ENCODE peak calls at places on chromosomes 6 and 20, in nine cellular contexts. J is A549, Z is H54, M is ovary, H is endothelial cell of umbilical vein, R is HCT116, G is tibial nerve, T is H1, B is adrenal gland. P is an unnamed sample.
A peak's percentile ranks its signal among the peaks of the same experiment; 100 is the strongest.

GRCh38 chr6:57141451-57142177 is 30.5 kb upstream of the BAG2 start:
- DNase-seq in B (no peak), H (no peak), M (no peak), R (no peak), J (no peak), G (no peak), T (no peak), Z (no peak), P (no peak)

GRCh38 chr6:83193747-83194582 is 808 bp downstream of the RWDD2A start:
- DNase-seq in H (peak; percentile 44), M (peak; percentile 68), J (peak; percentile 53), Z (peak; percentile 44), G (no peak), B (peak; percentile 56), T (peak; percentile 46), R (peak; percentile 21), P (peak; percentile 29)

GRCh38 chr6:155517282-155517681 is 61.6 kb upstream of the NOX3 start:
- DNase-seq in M (no peak), J (no peak), G (no peak), T (no peak), Z (no peak), H (no peak), R (no peak), B (no peak), P (no peak)

GRCh38 chr6:124870611-124871201 is 91.5 kb upstream of the RNF217 start:
- DNase-seq in Z (no peak), M (no peak), G (no peak), T (no peak), H (peak; percentile 46), R (peak; percentile 21), J (no peak), B (no peak), P (peak; percentile 45)

GRCh38 chr6:71727632-71728294 is 158.6 kb upstream of the RIMS1 start:
- DNase-seq in Z (no peak), M (no peak), H (no peak), J (no peak), G (no peak), B (no peak), T (no peak), R (no peak), P (no peak)

GRCh38 chr6:3195695-3196497 is 31.6 kb downstream of the TUBB2B start:
- DNase-seq in J (peak; percentile 31), T (no peak), B (no peak), M (no peak), G (no peak), Z (peak; percentile 37), R (peak; percentile 19), H (no peak), P (peak; percentile 32)

GRCh38 chr20:5397418-5397817 is 80.7 kb upstream of the PROKR2 start:
- DNase-seq in M (no peak), T (no peak), J (no peak), H (no peak), R (peak; percentile 68), B (no peak), Z (no peak), G (no peak), P (no peak)

GRCh38 chr6:12605888-12606345 is 110.7 kb upstream of the PHACTR1 start:
- DNase-seq in R (peak; percentile 65), Z (no peak), G (no peak), M (no peak), H (peak; percentile 81), B (peak; percentile 52), J (peak; percentile 23), T (no peak), P (peak; percentile 38)

GRCh38 chr6:151917531-151918329 is 110.2 kb downstream of the ESR1 start:
- DNase-seq in Z (no peak), R (no peak), T (no peak), G (no peak), J (no peak), B (no peak), M (no peak), H (no peak), P (no peak)

GRCh38 chr20:1209447-1210387 is 6.5 kb downstream of the C20orf202 start:
- DNase-seq in R (peak; percentile 21), B (no peak), H (peak; percentile 16), T (no peak), M (no peak), Z (no peak), G (no peak), J (no peak), P (no peak)

GRCh38 chr6:152050451-152051195 is 243.1 kb downstream of the ESR1 start:
- DNase-seq in B (no peak), H (no peak), R (no peak), M (no peak), G (no peak), Z (no peak), T (no peak), J (no peak), P (no peak)

GRCh38 chr20:22438926-22439325 is 145.4 kb downstream of the FOXA2 start:
- DNase-seq in J (no peak), M (no peak), H (no peak), R (peak; percentile 4), Z (no peak), T (no peak), B (no peak), G (no peak), P (no peak)

GRCh38 chr6:69494595-69494994 is 302.2 kb downstream of the LMBRD1 start:
- DNase-seq in T (no peak), Z (no peak), M (no peak), B (no peak), R (no peak), H (no peak), J (no peak), G (no peak), P (no peak)

GRCh38 chr20:58691773-58692578 is 624 bp upstream of the NPEPL1 start:
- DNase-seq in M (peak; percentile 59), T (no peak), B (peak; percentile 43), Z (no peak), H (no peak), R (no peak), J (no peak), G (no peak), P (no peak)

GRCh38 chr20:38291582-38291918 is 12.4 kb upstream of the BPI start:
- DNase-seq in M (no peak), H (no peak), G (no peak), R (no peak), Z (no peak), T (no peak), B (no peak), J (no peak), P (no peak)

GRCh38 chr6:158869604-158870417 is 50.6 kb upstream of the EZR start:
- DNase-seq in M (peak; percentile 90), R (peak; percentile 99), B (peak; percentile 94), T (peak; percentile 69), H (peak; percentile 83), Z (peak; percentile 78), G (peak; percentile 69), J (peak; percentile 96), P (peak; percentile 93)

GRCh38 chr6:113995632-113996031 is 24.7 kb upstream of the HDAC2 start:
- DNase-seq in B (peak; percentile 55), M (peak; percentile 21), R (peak; percentile 61), J (peak; percentile 16), G (peak; percentile 21), H (peak; percentile 86), Z (peak; percentile 19), T (no peak), P (no peak)

DNA sequence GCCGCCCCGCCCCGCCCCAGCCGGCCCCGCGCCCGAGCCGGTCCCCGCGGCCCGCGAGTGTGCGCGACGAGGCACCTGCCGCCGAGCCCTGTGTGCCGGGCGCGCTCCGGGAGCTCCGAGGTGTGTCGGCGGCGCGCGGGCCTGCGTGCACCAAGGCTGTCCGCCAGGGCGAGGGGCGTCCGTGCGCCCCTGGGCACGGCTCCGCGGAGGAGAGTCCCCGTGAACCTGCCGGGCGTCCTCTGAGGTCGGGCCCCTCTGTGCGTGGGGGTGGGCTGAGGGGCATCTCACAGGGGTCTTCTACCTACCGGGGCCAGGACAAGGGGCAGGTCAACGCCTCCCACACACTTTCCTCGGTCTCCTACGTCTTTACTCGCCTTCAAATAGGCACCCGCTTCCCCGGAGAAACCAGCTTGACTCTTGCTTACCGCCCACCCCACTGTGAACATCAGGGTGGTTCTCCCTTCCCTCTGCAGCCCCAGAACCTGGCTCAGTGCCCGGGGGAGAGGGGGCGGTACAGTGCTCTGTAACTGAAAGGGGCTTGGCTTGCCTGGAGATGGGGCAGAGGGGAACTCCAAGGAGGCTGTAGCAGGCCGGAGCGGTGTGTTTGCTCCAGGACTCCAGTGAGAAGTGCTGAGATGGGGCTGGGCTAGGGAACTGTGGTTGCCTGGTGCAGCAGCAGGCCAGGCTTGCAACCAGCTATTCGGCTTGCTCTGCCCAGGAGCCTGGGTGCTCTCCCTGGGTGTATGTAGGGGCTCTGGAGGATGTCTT is at the start of gene SAMD10:
- DNase-seq in M (peak; percentile 59), J (no peak), G (no peak), B (peak; percentile 43), T (no peak), R (no peak), H (peak; percentile 35), Z (peak; percentile 52), P (peak; percentile 74)
- TF ChIP-seq POLR2A in M (no peak), J (no peak), G (no peak), B (no peak), T (no peak), R (no peak), H (no peak), Z (no peak), P (no peak)

GRCh38 chr6:63576985-63577712 is 4.9 kb downstream of the LOC128125822 start:
- DNase-seq in G (no peak), R (no peak), M (no peak), T (no peak), H (no peak), J (no peak), Z (no peak), B (no peak), P (no peak)
- TF ChIP-seq POLR2A in G (no peak), R (no peak), M (no peak), T (no peak), H (no peak), J (no peak), Z (no peak), B (no peak), P (no peak)

GRCh38 chr6:131628726-131629125 is 684 bp upstream of the MED23 start:
- DNase-seq in T (no peak), Z (no peak), B (no peak), M (no peak), R (no peak), G (no peak), H (no peak), J (no peak), P (peak; percentile 26)

GRCh38 chr6:131629656-131630055 is 1.6 kb upstream of the MED23 start:
- DNase-seq in B (no peak), H (no peak), G (no peak), Z (no peak), T (no peak), R (no peak), M (no peak), J (no peak), P (peak; percentile 42)

GRCh38 chr6:131631625-131632284 is 3.7 kb upstream of the MED23 start:
- DNase-seq in G (no peak), J (no peak), M (no peak), T (no peak), B (no peak), R (no peak), H (no peak), Z (no peak), P (no peak)

GRCh38 chr6:131627724-131628682 is at the start of gene MED23:
- DNase-seq in J (peak; percentile 68), T (peak; percentile 95), B (peak; percentile 98), H (peak; percentile 97), M (peak; percentile 97), G (peak; percentile 84), R (peak; percentile 92), Z (peak; percentile 50), P (peak; percentile 97)
- TF ChIP-seq POLR2A in J (peak; percentile 40), T (no peak), B (peak; percentile 73), H (peak; percentile 63), M (peak; percentile 57), G (peak; percentile 16), R (no peak), Z (peak; percentile 52), P (peak; percentile 87)

GRCh38 chr20:37249304-37249703 is 12.3 kb downstream of the GHRH start:
- DNase-seq in Z (no peak), M (no peak), G (no peak), T (no peak), J (no peak), B (no peak), H (no peak), R (no peak), P (no peak)
- TF ChIP-seq POLR2A in Z (no peak), M (no peak), G (no peak), T (no peak), J (no peak), B (no peak), H (no peak), R (no peak), P (no peak)

P was measured in erythroblast.